ENCODE peak calls at places on chromosomes 4 and X, in five cellular contexts. G is hepatocyte, U is astrocyte of the spinal cord, K is IMR-90, V is neural progenitor cell. S is an unnamed sample.
A peak's percentile ranks its signal among the peaks of the same experiment; 100 is the strongest.

GRCh38 chr4:1216869-1217294 is 32.0 kb downstream of the CTBP1 start:
- DNase-seq in G (no peak), K (no peak), V (no peak), U (no peak), S (peak; percentile 84)

GRCh38 chr4:40992472-40993298 is 221.7 kb downstream of the APBB2 start:
- DNase-seq in G (no peak), V (no peak), K (peak; percentile 88), U (peak; percentile 68), S (no peak)

GRCh38 chr4:138452823-138453222 is 210.7 kb upstream of the SLC7A11 start:
- DNase-seq in V (no peak), U (no peak), K (no peak), G (no peak), S (no peak)

GRCh38 chr4:110130578-110131358 is 67.6 kb downstream of the ELOVL6 start:
- DNase-seq in U (no peak), V (no peak), K (no peak), G (no peak), S (no peak)

GRCh38 chr4:135072553-135072952 is 871.0 kb upstream of the PABPC4L start:
- DNase-seq in V (no peak), G (no peak), K (no peak), U (no peak), S (no peak)

GRCh38 chr4:85829276-85830051 is 354.5 kb downstream of the ARHGAP24 start:
- DNase-seq in U (peak; percentile 31), V (no peak), K (peak; percentile 66), G (peak; percentile 23), S (no peak)

GRCh38 chrX:65690057-65690855 is 22.8 kb downstream of the MSN start:
- DNase-seq in G (no peak), K (peak; percentile 78), U (peak; percentile 68), V (no peak), S (no peak)

GRCh38 chrX:100695302-100695701 is 36.6 kb downstream of the SYTL4 start:
- DNase-seq in G (no peak), K (no peak), V (no peak), U (no peak), S (no peak)

GRCh38 chrX:55161581-55161980 is 58.6 kb upstream of the PAGE5 start:
- DNase-seq in U (peak; percentile 7), G (no peak), K (no peak), V (peak; percentile 51), S (no peak)

GRCh38 chrX:114344756-114345155 is 239.1 kb upstream of the HTR2C start:
- DNase-seq in K (peak; percentile 22), U (peak; percentile 35), V (peak; percentile 77), G (peak; percentile 59), S (no peak)

GRCh38 chrX:98029861-98030260 is 1146.2 kb downstream of the RPA4 start:
- DNase-seq in V (no peak), U (no peak), G (no peak), K (no peak), S (no peak)

GRCh38 chrX:120367390-120368100 is 5.7 kb downstream of the ATP1B4 start:
- DNase-seq in V (no peak), G (no peak), K (no peak), U (no peak), S (no peak)

GRCh38 chr4:2781911-2782310 is 11.0 kb upstream of the SH3BP2 start:
- DNase-seq in K (no peak), V (no peak), U (no peak), G (no peak), S (no peak)

GRCh38 chr4:75498041-75498440 is 16.2 kb downstream of the RCHY1 start:
- DNase-seq in U (peak; percentile 9), G (no peak), K (no peak), V (no peak), S (no peak)

GRCh38 chrX:18537524-18537923 is 112.1 kb downstream of the CDKL5 start:
- DNase-seq in U (no peak), V (no peak), G (no peak), K (no peak), S (no peak)
- H3K4me3 ChIP-seq in U (no peak overlapping the region), V (no peak overlapping the region), G (no peak overlapping the region), K (no peak overlapping the region), S (no peak overlapping the region)

DNA sequence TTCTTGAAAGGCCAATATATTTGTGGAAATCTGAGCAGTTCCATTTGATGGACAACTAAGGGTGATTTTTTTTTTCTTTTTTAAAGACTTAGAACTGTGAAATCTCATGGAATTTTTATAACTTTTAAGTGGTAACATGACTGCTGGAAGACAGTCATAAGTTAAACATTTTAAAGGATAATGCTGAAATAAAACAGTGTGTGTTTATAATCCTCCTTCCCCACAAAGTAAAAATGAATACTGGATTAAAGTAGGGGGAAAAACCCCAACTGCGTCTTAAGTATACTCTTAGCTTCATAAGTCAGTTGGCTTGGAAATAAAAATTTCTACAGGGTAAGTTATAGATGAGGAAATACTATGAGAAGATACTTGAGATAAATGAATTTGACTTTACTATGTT is 129.1 kb upstream of the ETNPPL start:
- DNase-seq in V (no peak), K (no peak), G (no peak), U (no peak), S (no peak)
- TF ChIP-seq CTCF in V (no peak), K (no peak), G (no peak), U (no peak), S (no peak)

DNA sequence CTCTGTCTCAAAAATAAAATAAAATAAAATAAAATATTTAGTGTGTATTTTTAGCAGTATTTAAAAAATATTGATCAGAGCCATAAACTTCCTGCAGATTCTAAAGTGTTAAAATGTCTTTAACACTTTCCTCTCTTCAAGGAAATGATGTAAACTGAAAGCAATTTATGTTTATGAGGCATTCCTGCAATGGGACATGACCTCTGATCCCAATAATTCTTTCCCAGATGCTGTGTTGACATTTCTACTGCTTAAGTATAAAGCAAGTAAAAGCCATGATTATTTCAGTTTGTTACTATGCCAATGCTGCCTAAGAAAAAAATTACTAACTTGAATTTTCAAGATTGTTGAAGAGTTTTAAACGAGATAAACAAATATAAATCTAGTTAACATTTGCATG is 29.0 kb downstream of the COQ2 start:
- DNase-seq in V (no peak), G (peak; percentile 56), U (peak; percentile 67), K (peak; percentile 76), S (no peak)
- H3K4me3 ChIP-seq in V (no peak overlapping the region), G (no peak overlapping the region), U (no peak overlapping the region), K (no peak overlapping the region), S (no peak overlapping the region)

GRCh38 chrX:99078301-99078700 is 1331.8 kb downstream of the PCDH19 start:
- DNase-seq in V (no peak), K (no peak), U (no peak), G (peak; percentile 28), S (no peak)

DNA sequence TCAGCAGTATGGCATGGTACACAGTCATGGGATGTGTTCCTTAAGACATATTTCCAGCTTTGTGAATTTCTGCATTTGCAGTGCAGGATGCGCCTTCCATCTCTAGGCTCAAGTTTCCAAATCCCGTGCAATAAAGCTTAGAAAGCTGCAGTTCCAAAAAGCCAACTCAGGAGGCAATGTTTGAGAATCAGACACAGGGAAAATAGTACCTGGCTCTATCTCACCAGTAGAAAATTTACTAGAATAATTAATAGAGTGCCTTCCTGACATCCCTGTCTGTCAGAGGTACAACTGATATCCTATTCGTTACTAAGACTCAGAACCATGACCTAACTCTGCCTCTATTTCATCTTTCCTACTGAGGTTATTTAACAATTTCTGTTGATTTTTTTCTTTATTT is 1333.0 kb downstream of the PCDH19 start:
- DNase-seq in V (no peak), G (no peak), K (no peak), U (no peak), S (no peak)
- TF ChIP-seq CTCF in V (peak; percentile 25), G (no peak), K (no peak), U (no peak), S (no peak)

GRCh38 chrX:78331708-78332107 is 4.3 kb upstream of the CYSLTR1 start:
- DNase-seq in K (no peak), U (no peak), G (no peak), V (no peak), S (no peak)
- H3K4me3 ChIP-seq in K (no peak overlapping the region), U (no peak overlapping the region), G (no peak overlapping the region), V (no peak overlapping the region), S (no peak overlapping the region)

DNA sequence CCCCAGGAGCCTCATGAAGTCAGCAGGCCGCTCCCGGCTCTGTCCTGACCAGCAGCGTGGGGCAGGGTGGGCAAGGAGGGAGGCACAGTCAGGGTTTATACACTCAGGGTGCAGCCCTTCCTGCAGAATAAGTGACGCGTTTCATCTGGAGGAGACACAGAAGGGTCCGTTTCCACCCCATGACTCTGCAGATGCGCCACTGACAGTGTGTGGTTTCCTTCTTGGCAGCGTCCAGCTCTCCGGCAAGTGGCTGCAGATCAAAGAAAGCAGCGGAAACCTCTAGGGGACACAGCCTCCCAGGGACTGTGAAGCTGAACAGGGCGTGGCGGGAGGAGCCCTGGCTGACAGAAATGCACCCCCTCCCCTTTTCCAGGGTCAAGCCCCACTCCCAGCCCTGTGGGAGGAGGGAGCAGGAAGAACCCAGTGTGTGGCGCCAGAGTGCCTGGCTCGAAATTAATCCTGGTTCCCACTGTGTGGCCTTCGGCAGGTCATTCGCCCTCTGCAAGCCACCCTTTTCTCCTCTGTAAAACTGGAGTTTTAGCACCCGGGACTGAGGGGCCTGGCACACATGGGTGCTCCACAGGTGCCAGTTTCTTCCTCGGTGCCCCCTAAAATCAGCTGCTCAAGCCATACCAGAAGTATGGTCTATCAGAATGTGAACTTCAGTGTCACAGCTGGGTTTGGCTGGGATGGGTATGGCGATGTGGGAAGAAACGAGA is 17.3 kb upstream of the TBC1D14 start:
- DNase-seq in G (peak; percentile 47), K (peak; percentile 79), U (peak; percentile 74), V (peak; percentile 72), S (no peak)
- TF ChIP-seq CTCF in G (peak; percentile 24), K (peak; percentile 31), U (peak; percentile 17), V (peak; percentile 34), S (no peak)

GRCh38 chrX:150548251-150548650 is 20.2 kb upstream of the MTM1 start:
- DNase-seq in G (no peak), V (no peak), U (no peak), K (no peak), S (no peak)

GRCh38 chrX:150544835-150545790 is 23.3 kb upstream of the MTM1 start:
- DNase-seq in U (no peak), G (no peak), K (no peak), V (no peak), S (no peak)

GRCh38 chrX:150546711-150547153 is 21.7 kb upstream of the MTM1 start:
- DNase-seq in K (no peak), V (no peak), U (no peak), G (peak; percentile 17), S (no peak)

GRCh38 chrX:150548684-150549083 is 19.7 kb upstream of the MTM1 start:
- DNase-seq in V (no peak), U (peak; percentile 35), K (peak; percentile 39), G (no peak), S (no peak)

GRCh38 chrX:150547511-150548115 is 20.8 kb upstream of the MTM1 start:
- DNase-seq in K (no peak), G (peak; percentile 73), U (peak; percentile 37), V (peak; percentile 56), S (no peak)
- H3K4me3 ChIP-seq in K (peak overlapping the region; percentile 27), G (no peak overlapping the region), U (peak overlapping the region; percentile 18), V (peak overlapping the region; percentile 29), S (peak overlapping the region; percentile 28)

S was measured in CD8-positive, alpha-beta T cell.